ENCODE peak calls at places on chromosome 2, in nine cellular contexts. One of them, this sample, is unnamed.

GRCh38 chr2:197181491-197181890 is 129.1 kb downstream of the ANKRD44 start:
- DNase-seq in bronchial epithelial cell: no peak
- DNase-seq in neural progenitor cell: no peak
- DNase-seq in HFF-Myc: no peak
- DNase-seq in type B pancreatic cell: no peak
- DNase-seq in heart right ventricle: no peak
- DNase-seq in K562: no peak
- DNase-seq in mesothelial cell of epicardium: no peak
- DNase-seq in brain microvascular endothelial cell: peak
- DNase-seq in this sample: no peak

GRCh38 chr2:205685314-205686230 is 3.3 kb downstream of the NRP2 start:
- DNase-seq in bronchial epithelial cell: peak
- DNase-seq in neural progenitor cell: peak
- DNase-seq in HFF-Myc: no peak
- DNase-seq in type B pancreatic cell: no peak
- DNase-seq in heart right ventricle: no peak
- DNase-seq in K562: no peak
- DNase-seq in mesothelial cell of epicardium: no peak
- DNase-seq in brain microvascular endothelial cell: no peak
- DNase-seq in this sample: peak

GRCh38 chr2:225756198-225756597 is 356.7 kb downstream of the NYAP2 start:
- DNase-seq in bronchial epithelial cell: no peak
- DNase-seq in neural progenitor cell: no peak
- DNase-seq in HFF-Myc: no peak
- DNase-seq in type B pancreatic cell: no peak
- DNase-seq in heart right ventricle: no peak
- DNase-seq in K562: no peak
- DNase-seq in mesothelial cell of epicardium: no peak
- DNase-seq in brain microvascular endothelial cell: no peak
- DNase-seq in this sample: no peak

GRCh38 chr2:46335404-46335965 is 38.3 kb downstream of the EPAS1 start:
- DNase-seq in bronchial epithelial cell: peak
- DNase-seq in neural progenitor cell: peak
- DNase-seq in HFF-Myc: no peak
- DNase-seq in type B pancreatic cell: no peak
- DNase-seq in heart right ventricle: no peak
- DNase-seq in K562: no peak
- DNase-seq in mesothelial cell of epicardium: no peak
- DNase-seq in brain microvascular endothelial cell: peak
- DNase-seq in this sample: no peak

GRCh38 chr2:1117569-1117968 is 166.9 kb downstream of the SNTG2 start:
- DNase-seq in bronchial epithelial cell: no peak
- DNase-seq in neural progenitor cell: no peak
- DNase-seq in HFF-Myc: no peak
- DNase-seq in type B pancreatic cell: peak
- DNase-seq in heart right ventricle: no peak
- DNase-seq in K562: no peak
- DNase-seq in mesothelial cell of epicardium: no peak
- DNase-seq in brain microvascular endothelial cell: no peak
- DNase-seq in this sample: no peak

GRCh38 chr2:241645056-241645914 is 7.8 kb downstream of the ATG4B start:
- DNase-seq in bronchial epithelial cell: no peak
- DNase-seq in neural progenitor cell: no peak
- DNase-seq in HFF-Myc: no peak
- DNase-seq in type B pancreatic cell: no peak
- DNase-seq in heart right ventricle: no peak
- DNase-seq in K562: no peak
- DNase-seq in mesothelial cell of epicardium: no peak
- DNase-seq in brain microvascular endothelial cell: no peak
- DNase-seq in this sample: no peak

GRCh38 chr2:97267411-97268074 is 154.6 kb downstream of the ANKRD36 start:
- DNase-seq in bronchial epithelial cell: no peak
- DNase-seq in neural progenitor cell: peak
- DNase-seq in HFF-Myc: no peak
- DNase-seq in type B pancreatic cell: peak
- DNase-seq in heart right ventricle: peak
- DNase-seq in K562: peak
- DNase-seq in mesothelial cell of epicardium: peak
- DNase-seq in brain microvascular endothelial cell: no peak
- DNase-seq in this sample: peak

GRCh38 chr2:181411105-181411849 is 45.9 kb upstream of the ITGA4 start:
- DNase-seq in bronchial epithelial cell: no peak
- DNase-seq in neural progenitor cell: peak
- DNase-seq in HFF-Myc: no peak
- DNase-seq in type B pancreatic cell: no peak
- DNase-seq in heart right ventricle: peak
- DNase-seq in K562: no peak
- DNase-seq in mesothelial cell of epicardium: no peak
- DNase-seq in brain microvascular endothelial cell: no peak
- DNase-seq in this sample: peak

GRCh38 chr2:120436885-120437603 is 91.1 kb downstream of the INHBB start:
- DNase-seq in bronchial epithelial cell: peak
- DNase-seq in neural progenitor cell: peak
- DNase-seq in HFF-Myc: peak
- DNase-seq in type B pancreatic cell: peak
- DNase-seq in heart right ventricle: no peak
- DNase-seq in K562: peak
- DNase-seq in mesothelial cell of epicardium: no peak
- DNase-seq in brain microvascular endothelial cell: peak
- DNase-seq in this sample: no peak

GRCh38 chr2:98806266-98806697 is 75.3 kb upstream of the MGAT4A start:
- DNase-seq in bronchial epithelial cell: peak
- DNase-seq in neural progenitor cell: no peak
- DNase-seq in HFF-Myc: no peak
- DNase-seq in type B pancreatic cell: peak
- DNase-seq in heart right ventricle: peak
- DNase-seq in K562: no peak
- DNase-seq in mesothelial cell of epicardium: no peak
- DNase-seq in brain microvascular endothelial cell: no peak
- DNase-seq in this sample: no peak

GRCh38 chr2:119106301-119106897 is 52.2 kb downstream of the C1QL2 start:
- DNase-seq in bronchial epithelial cell: peak
- DNase-seq in neural progenitor cell: peak
- DNase-seq in HFF-Myc: peak
- DNase-seq in type B pancreatic cell: peak
- DNase-seq in heart right ventricle: peak
- DNase-seq in K562: peak
- DNase-seq in mesothelial cell of epicardium: peak
- DNase-seq in brain microvascular endothelial cell: peak
- DNase-seq in this sample: no peak

GRCh38 chr2:156464106-156464505 is 27.9 kb downstream of the GPD2 start:
- DNase-seq in bronchial epithelial cell: peak
- DNase-seq in neural progenitor cell: no peak
- DNase-seq in HFF-Myc: no peak
- DNase-seq in type B pancreatic cell: no peak
- DNase-seq in heart right ventricle: no peak
- DNase-seq in K562: no peak
- DNase-seq in mesothelial cell of epicardium: no peak
- DNase-seq in brain microvascular endothelial cell: no peak
- DNase-seq in this sample: no peak

GRCh38 chr2:69915050-69915945 is at the start of gene MXD1:
- DNase-seq in bronchial epithelial cell: no peak
- DNase-seq in neural progenitor cell: peak
- DNase-seq in HFF-Myc: no peak
- DNase-seq in type B pancreatic cell: no peak
- DNase-seq in heart right ventricle: no peak
- DNase-seq in K562: peak
- DNase-seq in mesothelial cell of epicardium: peak
- DNase-seq in brain microvascular endothelial cell: no peak
- DNase-seq in this sample: no peak

GRCh38 chr2:30756051-30756719 is 51.1 kb downstream of the CAPN13 start:
- DNase-seq in bronchial epithelial cell: peak
- DNase-seq in neural progenitor cell: no peak
- DNase-seq in HFF-Myc: peak
- DNase-seq in type B pancreatic cell: no peak
- DNase-seq in heart right ventricle: no peak
- DNase-seq in K562: peak
- DNase-seq in mesothelial cell of epicardium: no peak
- DNase-seq in brain microvascular endothelial cell: peak
- DNase-seq in this sample: no peak

GRCh38 chr2:170885130-170885791 is 43.8 kb upstream of the GORASP2 start:
- DNase-seq in bronchial epithelial cell: no peak
- DNase-seq in neural progenitor cell: no peak
- DNase-seq in HFF-Myc: no peak
- DNase-seq in type B pancreatic cell: no peak
- DNase-seq in heart right ventricle: no peak
- DNase-seq in K562: no peak
- DNase-seq in mesothelial cell of epicardium: no peak
- DNase-seq in brain microvascular endothelial cell: no peak
- DNase-seq in this sample: no peak
- TF ChIP-seq CTCF in bronchial epithelial cell: no peak
- TF ChIP-seq CTCF in neural progenitor cell: no peak
- TF ChIP-seq CTCF in HFF-Myc: no peak
- TF ChIP-seq CTCF in type B pancreatic cell: no peak
- TF ChIP-seq CTCF in heart right ventricle: no peak
- TF ChIP-seq CTCF in K562: peak
- TF ChIP-seq CTCF in mesothelial cell of epicardium: no peak
- TF ChIP-seq CTCF in brain microvascular endothelial cell: peak
- TF ChIP-seq CTCF in this sample: no peak

GRCh38 chr2:73324126-73324525 is 30.8 kb upstream of the EGR4 start:
- DNase-seq in bronchial epithelial cell: no peak
- DNase-seq in neural progenitor cell: no peak
- DNase-seq in HFF-Myc: no peak
- DNase-seq in type B pancreatic cell: no peak
- DNase-seq in heart right ventricle: no peak
- DNase-seq in K562: no peak
- DNase-seq in mesothelial cell of epicardium: no peak
- DNase-seq in brain microvascular endothelial cell: no peak
- DNase-seq in this sample: no peak

DNA sequence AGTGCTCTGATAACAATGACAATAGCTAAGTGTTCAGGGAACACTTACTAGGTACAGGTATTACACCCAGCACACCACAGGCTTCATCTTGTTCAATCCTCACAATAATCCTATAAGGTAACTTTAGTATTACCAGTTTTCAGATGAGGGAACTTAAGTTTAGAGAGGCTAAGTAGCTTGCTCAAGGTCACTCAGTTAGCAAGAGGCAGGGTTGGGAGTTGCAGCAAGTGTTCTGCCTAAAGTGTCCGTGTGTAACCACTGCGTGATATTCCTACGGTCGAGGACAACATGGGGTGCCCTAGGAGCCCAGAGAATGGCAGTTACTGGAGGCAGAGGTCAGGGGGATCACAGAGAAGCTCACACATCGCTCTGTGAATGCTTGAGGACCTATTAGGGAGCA is 30.2 kb upstream of the EGR4 start:
- DNase-seq in bronchial epithelial cell: no peak
- DNase-seq in neural progenitor cell: no peak
- DNase-seq in HFF-Myc: no peak
- DNase-seq in type B pancreatic cell: no peak
- DNase-seq in heart right ventricle: no peak
- DNase-seq in K562: no peak
- DNase-seq in mesothelial cell of epicardium: no peak
- DNase-seq in brain microvascular endothelial cell: no peak
- DNase-seq in this sample: no peak
- TF ChIP-seq CTCF in bronchial epithelial cell: no peak
- TF ChIP-seq CTCF in neural progenitor cell: no peak
- TF ChIP-seq CTCF in HFF-Myc: no peak
- TF ChIP-seq CTCF in type B pancreatic cell: no peak
- TF ChIP-seq CTCF in heart right ventricle: no peak
- TF ChIP-seq CTCF in K562: no peak
- TF ChIP-seq CTCF in mesothelial cell of epicardium: no peak
- TF ChIP-seq CTCF in brain microvascular endothelial cell: no peak
- TF ChIP-seq CTCF in this sample: no peak

GRCh38 chr2:238515411-238515810 is 88.7 kb downstream of the ASB1 start:
- DNase-seq in bronchial epithelial cell: no peak
- DNase-seq in neural progenitor cell: no peak
- DNase-seq in HFF-Myc: no peak
- DNase-seq in type B pancreatic cell: no peak
- DNase-seq in heart right ventricle: no peak
- DNase-seq in K562: no peak
- DNase-seq in mesothelial cell of epicardium: no peak
- DNase-seq in brain microvascular endothelial cell: no peak
- DNase-seq in this sample: no peak

GRCh38 chr2:238510911-238511613 is 84.3 kb downstream of the ASB1 start:
- DNase-seq in bronchial epithelial cell: no peak
- DNase-seq in neural progenitor cell: no peak
- DNase-seq in HFF-Myc: no peak
- DNase-seq in type B pancreatic cell: no peak
- DNase-seq in heart right ventricle: no peak
- DNase-seq in K562: no peak
- DNase-seq in mesothelial cell of epicardium: no peak
- DNase-seq in brain microvascular endothelial cell: no peak
- DNase-seq in this sample: no peak

GRCh38 chr2:238511614-238511950 is 84.9 kb downstream of the ASB1 start:
- DNase-seq in bronchial epithelial cell: no peak
- DNase-seq in neural progenitor cell: no peak
- DNase-seq in HFF-Myc: no peak
- DNase-seq in type B pancreatic cell: no peak
- DNase-seq in heart right ventricle: no peak
- DNase-seq in K562: no peak
- DNase-seq in mesothelial cell of epicardium: no peak
- DNase-seq in brain microvascular endothelial cell: no peak
- DNase-seq in this sample: no peak

GRCh38 chr2:238512247-238512867 is 85.6 kb downstream of the ASB1 start:
- DNase-seq in bronchial epithelial cell: no peak
- DNase-seq in neural progenitor cell: no peak
- DNase-seq in HFF-Myc: no peak
- DNase-seq in type B pancreatic cell: no peak
- DNase-seq in heart right ventricle: no peak
- DNase-seq in K562: no peak
- DNase-seq in mesothelial cell of epicardium: no peak
- DNase-seq in brain microvascular endothelial cell: no peak
- DNase-seq in this sample: no peak

DNA sequence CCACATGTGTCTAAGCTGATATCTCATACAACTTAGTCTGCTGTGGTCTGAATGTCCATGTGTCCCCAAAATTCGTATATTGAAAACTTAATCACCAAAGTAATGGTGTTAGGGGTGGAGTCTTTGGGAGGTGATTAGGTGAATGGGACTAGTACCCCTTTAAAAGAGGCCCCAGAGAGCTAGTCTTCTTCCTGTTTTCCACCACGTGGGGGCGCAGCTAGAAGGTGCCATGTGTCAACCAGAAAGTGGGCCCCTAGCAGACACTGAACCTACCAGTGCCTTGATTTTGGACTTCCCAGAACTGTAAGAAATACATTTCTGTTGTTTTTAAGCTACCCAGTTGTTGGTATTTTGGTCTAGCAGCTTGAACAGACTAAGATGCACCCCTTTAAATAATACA is 86.6 kb downstream of the ASB1 start:
- DNase-seq in bronchial epithelial cell: peak
- DNase-seq in neural progenitor cell: peak
- DNase-seq in HFF-Myc: peak
- DNase-seq in type B pancreatic cell: no peak
- DNase-seq in heart right ventricle: no peak
- DNase-seq in K562: peak
- DNase-seq in mesothelial cell of epicardium: no peak
- DNase-seq in brain microvascular endothelial cell: peak
- DNase-seq in this sample: no peak
- TF ChIP-seq CTCF in bronchial epithelial cell: peak
- TF ChIP-seq CTCF in neural progenitor cell: peak
- TF ChIP-seq CTCF in HFF-Myc: peak
- TF ChIP-seq CTCF in type B pancreatic cell: peak
- TF ChIP-seq CTCF in heart right ventricle: peak
- TF ChIP-seq CTCF in K562: peak
- TF ChIP-seq CTCF in mesothelial cell of epicardium: peak
- TF ChIP-seq CTCF in brain microvascular endothelial cell: peak
- TF ChIP-seq CTCF in this sample: no peak

DNA sequence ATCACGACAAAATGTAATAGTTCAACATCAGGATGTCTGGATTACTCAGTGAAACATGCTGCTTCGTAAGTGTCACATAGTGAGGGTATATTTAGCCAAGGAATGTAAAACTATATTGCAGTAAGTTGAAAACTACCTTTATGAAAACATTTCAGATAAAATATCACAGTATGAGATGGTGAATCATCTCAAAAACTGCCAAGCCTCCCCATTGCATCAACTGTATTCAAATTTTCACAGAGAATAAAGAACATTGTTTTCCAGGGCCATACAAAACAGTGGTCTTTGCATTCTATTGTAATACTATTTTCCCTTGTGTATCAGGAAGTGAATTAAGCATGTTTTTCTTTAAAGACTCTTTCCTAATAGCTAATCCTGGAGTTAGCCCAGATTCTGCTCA is 47.6 kb upstream of the MSTN start:
- DNase-seq in bronchial epithelial cell: no peak
- DNase-seq in neural progenitor cell: no peak
- DNase-seq in HFF-Myc: no peak
- DNase-seq in type B pancreatic cell: no peak
- DNase-seq in heart right ventricle: no peak
- DNase-seq in K562: no peak
- DNase-seq in mesothelial cell of epicardium: no peak
- DNase-seq in brain microvascular endothelial cell: peak
- DNase-seq in this sample: no peak
- TF ChIP-seq CTCF in bronchial epithelial cell: no peak
- TF ChIP-seq CTCF in neural progenitor cell: no peak
- TF ChIP-seq CTCF in HFF-Myc: no peak
- TF ChIP-seq CTCF in type B pancreatic cell: no peak
- TF ChIP-seq CTCF in heart right ventricle: no peak
- TF ChIP-seq CTCF in K562: no peak
- TF ChIP-seq CTCF in mesothelial cell of epicardium: no peak
- TF ChIP-seq CTCF in brain microvascular endothelial cell: no peak
- TF ChIP-seq CTCF in this sample: no peak

This sample was measured in activated B cell treated with CpG ODN at 0.5 μM for 24 hours.